ENCODE peak calls at places on chromosomes 4 and X, in nine cellular contexts. I is RWPE2, K is H9, J is Panc1, C is GM23338, R is A673, U is fibroblast of lung, O is HCT116, G is suprapubic skin. A is an unnamed sample.

GRCh38 chr4:124711469-124712416 is 789 bp downstream of the ANKRD50 start:
- DNase-seq in R (peak; percentile 62), K (peak; percentile 84), U (peak; percentile 81), G (peak; percentile 85), O (peak; percentile 41), C (peak; percentile 86), J (no peak), I (peak; percentile 73), A (peak; percentile 82)

GRCh38 chr4:3675251-3676115 is 90.7 kb upstream of the ADRA2C start:
- DNase-seq in G (peak; percentile 59), J (no peak), O (peak; percentile 32), C (peak; percentile 56), K (peak; percentile 76), U (no peak), R (no peak), I (peak; percentile 43), A (no peak)

GRCh38 chr4:5572751-5573150 is 135.6 kb downstream of the EVC2 start:
- DNase-seq in O (no peak), R (no peak), I (no peak), U (no peak), G (no peak), C (no peak), K (no peak), J (no peak), A (no peak)

GRCh38 chr4:100041646-100042045 is 91.6 kb upstream of the H2AZ1 start:
- DNase-seq in R (no peak), I (no peak), U (no peak), O (no peak), K (no peak), G (no peak), J (no peak), C (no peak), A (no peak)

GRCh38 chr4:76053730-76054129 is 17.9 kb upstream of the CXCL11 start:
- DNase-seq in C (no peak), R (no peak), O (no peak), K (no peak), I (no peak), G (no peak), J (no peak), U (peak; percentile 16), A (no peak)

GRCh38 chrX:75781618-75782017 is 3.4 kb downstream of the MAGEE2 start:
- DNase-seq in R (no peak), I (no peak), O (no peak), G (no peak), C (peak; percentile 1), K (no peak), J (no peak), U (no peak), A (peak; percentile 15)

GRCh38 chr4:159289682-159290081 is 186.8 kb downstream of the RAPGEF2 start:
- DNase-seq in I (no peak), J (no peak), R (no peak), C (no peak), G (no peak), O (no peak), U (no peak), K (no peak), A (no peak)

GRCh38 chr4:56857601-56858301 is 36.2 kb upstream of the SPINK2 start:
- DNase-seq in U (no peak), O (no peak), I (no peak), J (no peak), R (no peak), C (no peak), K (no peak), G (no peak), A (no peak)

GRCh38 chr4:156711196-156711590 is 260.4 kb downstream of the PDGFC start:
- DNase-seq in O (no peak), C (no peak), K (no peak), R (no peak), J (no peak), I (no peak), G (no peak), U (no peak), A (no peak)

GRCh38 chr4:86961605-86962295 is 26.9 kb downstream of the AFF1 start:
- DNase-seq in R (peak; percentile 75), K (no peak), J (no peak), O (no peak), C (no peak), I (no peak), G (no peak), U (peak; percentile 51), A (no peak)

GRCh38 chrX:45623266-45623665 is 422.6 kb upstream of the DIPK2B start:
- DNase-seq in K (no peak), I (no peak), U (peak; percentile 96), O (no peak), R (peak; percentile 17), G (no peak), C (no peak), J (no peak), A (no peak)

GRCh38 chr4:126915999-126916625 is 716.6 kb upstream of the INTU start:
- DNase-seq in O (no peak), I (no peak), U (peak; percentile 71), G (no peak), J (no peak), K (no peak), C (no peak), R (no peak), A (no peak)

GRCh38 chr4:54663181-54663580 is 5.4 kb downstream of the KIT start:
- DNase-seq in K (no peak), O (no peak), J (no peak), G (no peak), R (peak; percentile 79), C (no peak), I (no peak), U (no peak), A (no peak)

GRCh38 chrX:118347131-118347530 is 1.2 kb downstream of the WDR44 start:
- DNase-seq in G (no peak), U (peak; percentile 51), C (no peak), J (no peak), K (no peak), I (no peak), R (no peak), O (no peak), A (peak; percentile 19)

GRCh38 chrX:43560247-43560946 is 95.7 kb upstream of the MAOA start:
- DNase-seq in G (no peak), I (no peak), R (no peak), J (no peak), C (no peak), K (no peak), O (no peak), U (no peak), A (no peak)

GRCh38 chrX:43557792-43558191 is 98.3 kb upstream of the MAOA start:
- DNase-seq in J (peak; percentile 25), O (peak; percentile 54), C (peak; percentile 64), K (peak; percentile 45), I (no peak), U (peak; percentile 72), G (no peak), R (peak; percentile 77), A (peak; percentile 74)

GRCh38 chrX:43562372-43562771 is 93.7 kb upstream of the MAOA start:
- DNase-seq in O (no peak), U (peak; percentile 56), K (no peak), R (no peak), I (no peak), C (no peak), G (no peak), J (no peak), A (no peak)

GRCh38 chrX:43556207-43556606 is 99.9 kb upstream of the MAOA start:
- DNase-seq in O (no peak), J (no peak), I (no peak), C (no peak), G (no peak), R (no peak), U (no peak), K (no peak), A (no peak)

GRCh38 chrX:43559643-43560042 is 96.5 kb upstream of the MAOA start:
- DNase-seq in I (no peak), K (peak; percentile 77), R (peak; percentile 66), G (no peak), J (peak; percentile 4), O (peak; percentile 28), C (peak; percentile 69), U (peak; percentile 59), A (peak; percentile 77)
- TF ChIP-seq CTCF in I (peak; percentile 61), K (peak; percentile 87), R (peak; percentile 68), G (peak; percentile 34), J (peak; percentile 61), O (peak; percentile 47), C (peak; percentile 76), U (peak; percentile 56), A (peak; percentile 82)

GRCh38 chr4:7325541-7325940 is 109.2 kb downstream of the PSAPL1 start:
- DNase-seq in I (no peak), J (no peak), R (no peak), O (no peak), U (no peak), C (no peak), K (no peak), G (no peak), A (no peak)

GRCh38 chr4:7326306-7326692 is 108.4 kb downstream of the PSAPL1 start:
- DNase-seq in G (no peak), J (no peak), K (no peak), U (no peak), C (no peak), R (no peak), O (no peak), I (no peak), A (no peak)

GRCh38 chr4:7323461-7323871 is 111.3 kb downstream of the PSAPL1 start:
- DNase-seq in J (no peak), K (no peak), U (no peak), C (no peak), R (no peak), O (no peak), I (no peak), G (no peak), A (no peak)

GRCh38 chr4:7323872-7324650 is 110.7 kb downstream of the PSAPL1 start:
- DNase-seq in U (no peak), J (peak; percentile 4), R (no peak), K (no peak), O (peak; percentile 7), G (no peak), C (no peak), I (no peak), A (peak; percentile 63)

GRCh38 chr4:7324651-7325121 is 110.0 kb downstream of the PSAPL1 start:
- DNase-seq in U (no peak), C (peak; percentile 25), R (no peak), G (no peak), O (no peak), J (no peak), I (no peak), K (no peak), A (peak; percentile 48)
- H3K4me1 ChIP-seq in U (no peaks in the 10 kb centered on the region), C (no peaks in the 10 kb centered on the region), R (no peaks in the 10 kb centered on the region), G (peaks cover 8% of the 10 kb centered on the region), O (peaks cover 13% of the 10 kb centered on the region), J (peaks cover 4% of the 10 kb centered on the region), I (no peaks in the 10 kb centered on the region), K (no peaks in the 10 kb centered on the region), A (peaks cover 32% of the 10 kb centered on the region)

DNA sequence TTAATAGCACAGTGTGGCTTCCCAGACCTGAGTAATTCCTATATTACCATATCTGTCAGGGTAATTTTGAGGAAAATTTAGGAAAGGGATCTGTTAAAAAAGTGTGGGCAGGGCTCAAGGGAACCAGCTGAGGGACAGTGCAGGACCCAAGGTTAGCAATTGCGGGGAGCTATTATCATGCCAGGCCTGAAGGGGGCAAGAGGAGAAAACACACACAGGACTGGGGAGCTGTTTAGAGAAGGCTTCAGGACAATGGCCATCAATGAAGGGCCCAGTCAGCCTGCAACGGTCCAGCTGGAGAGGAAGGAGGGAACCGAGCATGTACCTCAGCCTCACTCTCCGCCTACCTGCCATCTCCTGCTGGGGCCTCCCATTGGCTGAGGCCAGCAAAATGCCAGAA is 19.0 kb upstream of the NHS start:
- DNase-seq in C (peak; percentile 24), O (no peak), G (no peak), R (no peak), I (no peak), K (peak; percentile 32), U (no peak), J (no peak), A (no peak)
- TF ChIP-seq CTCF in C (no peak), O (no peak), G (no peak), R (no peak), I (no peak), K (peak; percentile 44), U (no peak), J (no peak), A (no peak)

GRCh38 chr4:78648639-78649363 is 97.2 kb downstream of the ANXA3 start:
- DNase-seq in C (no peak), R (no peak), U (no peak), G (no peak), J (no peak), K (no peak), I (no peak), O (no peak), A (no peak)
- H3K4me1 ChIP-seq in C (peaks cover 9% of the 10 kb centered on the region), R (peaks cover 22% of the 10 kb centered on the region), U (peaks cover 26% of the 10 kb centered on the region), G (peaks cover 70% of the 10 kb centered on the region), J (no peaks in the 10 kb centered on the region), K (peaks cover 2% of the 10 kb centered on the region), I (peaks cover 47% of the 10 kb centered on the region), O (peaks cover 7% of the 10 kb centered on the region), A (no peaks in the 10 kb centered on the region)

A was measured in neural progenitor cell.